ENCODE peak calls at places on chromosomes 3 and 15, in six cellular contexts. T, R, G, P, J and M are unnamed samples.

GRCh38 chr3:69194431-69195183 is 72.2 kb upstream of the LMOD3 start:
- DNase-seq in T (no peak), R (no peak), G (no peak), P (no peak), J (no peak), M (no peak)

GRCh38 chr3:194657439-194657838 is 14.6 kb downstream of the LSG1 start:
- DNase-seq in T (no peak), R (no peak), G (no peak), P (no peak), J (no peak), M (no peak)

GRCh38 chr3:112778298-112779008 is 68.2 kb downstream of the CD200R1L start:
- DNase-seq in T (no peak), R (no peak), G (no peak), P (no peak), J (no peak), M (no peak)

GRCh38 chr15:78709263-78709882 is 68.4 kb upstream of the CHRNB4 start:
- DNase-seq in T (peak; percentile 87), R (peak; percentile 39), G (no peak), P (peak; percentile 94), J (peak; percentile 82), M (peak; percentile 90)

GRCh38 chr15:97115764-97116075 is 785.2 kb downstream of the NR2F2 start:
- DNase-seq in T (no peak), R (no peak), G (no peak), P (no peak), J (no peak), M (no peak)

GRCh38 chr3:142962175-142962519 is 1.3 kb downstream of the PAQR9 start:
- DNase-seq in T (no peak), R (no peak), G (no peak), P (no peak), J (no peak), M (no peak)

GRCh38 chr15:63879211-63879610 is 45.5 kb upstream of the HERC1 start:
- DNase-seq in T (peak; percentile 36), R (no peak), G (no peak), P (no peak), J (no peak), M (no peak)

GRCh38 chr15:68186671-68187397 is 18.3 kb downstream of the CALML4 start:
- DNase-seq in T (no peak), R (no peak), G (no peak), P (no peak), J (no peak), M (no peak)

GRCh38 chr15:86608461-86608860 is 528.8 kb downstream of the AGBL1 start:
- DNase-seq in T (peak; percentile 13), R (no peak), G (no peak), P (no peak), J (no peak), M (no peak)

GRCh38 chr3:65604863-65605526 is 433.7 kb downstream of the MAGI1 start:
- DNase-seq in T (no peak), R (no peak), G (no peak), P (no peak), J (peak; percentile 27), M (no peak)
- TF ChIP-seq CREB1 in T (no peak), R (no peak), G (no peak), P (no peak), J (no peak), M (no peak)

GRCh38 chr3:98628317-98628716 is 34.9 kb upstream of the CPOX start:
- DNase-seq in T (no peak), R (no peak), G (no peak), P (no peak), J (no peak), M (no peak)
- TF ChIP-seq CREB1 in T (no peak), R (no peak), G (no peak), P (no peak), J (no peak), M (no peak)

GRCh38 chr15:100635406-100636071 is 33.1 kb downstream of the ASB7 start:
- DNase-seq in T (peak; percentile 63), R (no peak), G (no peak), P (no peak), J (no peak), M (peak; percentile 43)

GRCh38 chr15:100638177-100638730 is 35.9 kb downstream of the ASB7 start:
- DNase-seq in T (no peak), R (no peak), G (no peak), P (no peak), J (no peak), M (no peak)

GRCh38 chr15:100628746-100629145 is 26.4 kb downstream of the ASB7 start:
- DNase-seq in T (no peak), R (no peak), G (no peak), P (no peak), J (no peak), M (no peak)

GRCh38 chr15:100631831-100632230 is 29.4 kb downstream of the ASB7 start:
- DNase-seq in T (no peak), R (no peak), G (no peak), P (no peak), J (no peak), M (no peak)

GRCh38 chr15:100633763-100634075 is 31.3 kb downstream of the ASB7 start:
- DNase-seq in T (no peak), R (no peak), G (no peak), P (no peak), J (no peak), M (no peak)
- TF ChIP-seq CREB1 in T (no peak), R (no peak), G (no peak), P (no peak), J (no peak), M (no peak)

GRCh38 chr3:72319202-72320095 is 528.8 kb downstream of the SHQ1 start:
- DNase-seq in T (no peak), R (no peak), G (no peak), P (no peak), J (peak; percentile 40), M (no peak)
- TF ChIP-seq CREB1 in T (no peak), R (no peak), G (no peak), P (no peak), J (no peak), M (no peak)